ENCODE peak calls at places on chromosome 14, in five cellular contexts. U is transverse colon, J is H9, T is LNCaP clone FGC, Z is activated B cell treated with CpG ODN at 0.5 μM for 24 hours. X is an unnamed sample.

GRCh38 chr14:105397350-105397931 is 897 bp upstream of the TEX22 start:
- DNase-seq in U (no peak), J (no peak), T (no peak), Z (no peak), X (no peak)

GRCh38 chr14:70907996-70908917 is 998 bp downstream of the PCNX1 start:
- DNase-seq in U (peak), J (peak), T (no peak), Z (peak), X (peak)

GRCh38 chr14:101907619-101908018 is 56.8 kb upstream of the DYNC1H1 start:
- DNase-seq in U (no peak), J (no peak), T (no peak), Z (no peak), X (no peak)

GRCh38 chr14:91901449-91902250 is 34.3 kb upstream of the TC2N start:
- DNase-seq in U (no peak), J (no peak), T (no peak), Z (no peak), X (no peak)

GRCh38 chr14:63662776-63663175 is 21.1 kb upstream of the WDR89 start:
- DNase-seq in U (no peak), J (no peak), T (no peak), Z (no peak), X (no peak)

GRCh38 chr14:22900088-22900799 is 17.2 kb downstream of the REM2 start:
- DNase-seq in U (peak), J (peak), T (peak), Z (no peak), X (no peak)

GRCh38 chr14:87712386-87713113 is 280.4 kb downstream of the GALC start:
- DNase-seq in U (no peak), J (no peak), T (no peak), Z (no peak), X (no peak)

GRCh38 chr14:75427482-75428229 is at the start of gene JDP2:
- DNase-seq in U (peak), J (peak), T (no peak), Z (peak), X (peak)

GRCh38 chr14:100841445-100842403 is 15.8 kb downstream of the MEG3 start:
- DNase-seq in U (no peak), J (no peak), T (no peak), Z (no peak), X (no peak)

GRCh38 chr14:80095623-80096022 is 115.7 kb downstream of the DIO2 start:
- DNase-seq in U (no peak), J (no peak), T (no peak), Z (no peak), X (no peak)

GRCh38 chr14:104887623-104888488 is 22.8 kb downstream of the CEP170B start:
- DNase-seq in U (no peak), J (no peak), T (no peak), Z (peak), X (no peak)

GRCh38 chr14:22489247-22489551 is 99.8 kb downstream of the DAD1 start:
- DNase-seq in U (peak), J (no peak), T (no peak), Z (no peak), X (no peak)

GRCh38 chr14:89543420-89543790 is 126.4 kb upstream of the FOXN3 start:
- DNase-seq in U (no peak), J (no peak), T (no peak), Z (no peak), X (no peak)

GRCh38 chr14:99137001-99137700 is 134.8 kb downstream of the BCL11B start:
- DNase-seq in U (no peak), J (peak), T (no peak), Z (no peak), X (peak)
- TF ChIP-seq CTCF in U (no peak), J (no peak), T (no peak), Z (no peak), X (no peak)

GRCh38 chr14:96256420-96256819 is 410 bp downstream of the BDKRB1 start:
- DNase-seq in U (no peak), J (no peak), T (no peak), Z (no peak), X (no peak)
- TF ChIP-seq CTCF in U (no peak), J (no peak), T (peak), Z (no peak), X (no peak)

GRCh38 chr14:34173916-34174315 is 223.0 kb upstream of the EGLN3 start:
- DNase-seq in U (no peak), J (no peak), T (no peak), Z (no peak), X (no peak)
- TF ChIP-seq CTCF in U (no peak), J (no peak), T (no peak), Z (no peak), X (no peak)

GRCh38 chr14:58637391-58638230 is at the start of gene DACT1:
- DNase-seq in U (peak), J (peak), T (no peak), Z (peak), X (peak)
- TF ChIP-seq CTCF in U (no peak), J (no peak), T (no peak), Z (no peak), X (peak)

GRCh38 chr14:73286598-73286997 is 49.3 kb downstream of the PAPLN start:
- DNase-seq in U (no peak), J (no peak), T (no peak), Z (no peak), X (no peak)

GRCh38 chr14:73280903-73281302 is 43.6 kb downstream of the PAPLN start:
- DNase-seq in U (no peak), J (no peak), T (no peak), Z (no peak), X (no peak)

GRCh38 chr14:73285979-73286378 is 48.7 kb downstream of the PAPLN start:
- DNase-seq in U (no peak), J (no peak), T (no peak), Z (no peak), X (no peak)

GRCh38 chr14:73287071-73287470 is 49.8 kb downstream of the PAPLN start:
- DNase-seq in U (no peak), J (no peak), T (peak), Z (no peak), X (no peak)

DNA sequence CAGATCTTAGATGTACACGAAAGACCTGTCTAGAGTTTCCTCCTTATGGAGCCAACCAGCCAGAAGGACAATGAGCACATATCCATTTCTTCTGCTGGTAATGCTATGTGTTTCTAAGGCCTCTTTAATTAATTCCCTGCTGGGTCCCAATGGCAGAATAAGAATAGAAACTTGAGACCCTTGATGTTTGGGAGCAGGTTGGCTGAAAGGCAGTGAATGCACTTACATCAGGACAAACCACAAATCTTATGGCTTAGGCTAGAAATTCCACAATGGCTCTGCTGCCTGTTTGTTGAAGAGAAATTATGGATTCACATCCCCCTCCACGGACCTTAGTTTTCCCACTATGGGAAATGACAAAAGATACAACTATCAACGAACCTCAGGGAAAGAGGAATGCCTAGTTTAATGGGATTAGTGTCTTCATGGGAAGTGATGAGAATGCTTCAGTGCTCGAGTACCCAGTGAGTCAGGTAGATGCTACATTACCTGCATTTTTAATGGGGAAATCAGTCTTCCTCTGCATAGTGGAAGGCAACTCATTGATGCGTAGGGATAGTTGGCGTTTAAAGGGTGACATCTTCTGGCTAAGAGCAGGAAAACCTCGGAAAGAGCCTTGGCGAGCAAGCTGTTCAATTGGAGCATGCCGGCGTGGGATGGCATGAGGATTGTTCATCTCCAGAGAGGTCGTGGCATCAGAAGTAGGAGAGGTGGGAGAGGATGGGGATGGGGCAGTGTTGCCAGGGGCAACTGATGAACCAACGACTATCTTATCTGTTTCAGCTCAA is 46.5 kb downstream of the PAPLN start:
- DNase-seq in U (no peak), J (peak), T (no peak), Z (no peak), X (no peak)
- TF ChIP-seq CTCF in U (no peak), J (peak), T (peak), Z (no peak), X (peak)

GRCh38 chr14:30252800-30253425 is 306.0 kb upstream of the G2E3 start:
- DNase-seq in U (no peak), J (no peak), T (no peak), Z (no peak), X (no peak)
- TF ChIP-seq CTCF in U (no peak), J (no peak), T (no peak), Z (no peak), X (no peak)

DNA sequence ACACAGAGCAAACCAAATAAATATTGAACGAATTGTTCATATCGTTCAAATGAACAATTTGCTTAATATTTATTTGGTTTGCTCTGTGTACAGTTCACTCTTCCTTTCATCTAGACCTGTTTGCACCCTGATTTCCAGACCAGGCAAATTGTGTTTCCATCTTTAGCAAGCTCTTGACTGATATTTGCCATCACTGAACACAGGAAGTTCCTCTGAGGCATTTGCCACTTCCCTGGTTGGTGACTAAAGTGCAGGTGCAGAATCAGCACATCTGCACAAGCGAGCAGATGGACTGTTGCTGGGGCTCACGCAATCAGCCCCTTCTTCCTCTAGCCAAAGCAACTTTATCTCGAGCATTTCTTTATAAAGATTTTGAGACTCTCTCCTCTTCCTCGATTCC is 112.9 kb downstream of the DAAM1 start:
- DNase-seq in U (peak), J (no peak), T (no peak), Z (no peak), X (no peak)
- TF ChIP-seq CTCF in U (no peak), J (no peak), T (no peak), Z (no peak), X (no peak)

DNA sequence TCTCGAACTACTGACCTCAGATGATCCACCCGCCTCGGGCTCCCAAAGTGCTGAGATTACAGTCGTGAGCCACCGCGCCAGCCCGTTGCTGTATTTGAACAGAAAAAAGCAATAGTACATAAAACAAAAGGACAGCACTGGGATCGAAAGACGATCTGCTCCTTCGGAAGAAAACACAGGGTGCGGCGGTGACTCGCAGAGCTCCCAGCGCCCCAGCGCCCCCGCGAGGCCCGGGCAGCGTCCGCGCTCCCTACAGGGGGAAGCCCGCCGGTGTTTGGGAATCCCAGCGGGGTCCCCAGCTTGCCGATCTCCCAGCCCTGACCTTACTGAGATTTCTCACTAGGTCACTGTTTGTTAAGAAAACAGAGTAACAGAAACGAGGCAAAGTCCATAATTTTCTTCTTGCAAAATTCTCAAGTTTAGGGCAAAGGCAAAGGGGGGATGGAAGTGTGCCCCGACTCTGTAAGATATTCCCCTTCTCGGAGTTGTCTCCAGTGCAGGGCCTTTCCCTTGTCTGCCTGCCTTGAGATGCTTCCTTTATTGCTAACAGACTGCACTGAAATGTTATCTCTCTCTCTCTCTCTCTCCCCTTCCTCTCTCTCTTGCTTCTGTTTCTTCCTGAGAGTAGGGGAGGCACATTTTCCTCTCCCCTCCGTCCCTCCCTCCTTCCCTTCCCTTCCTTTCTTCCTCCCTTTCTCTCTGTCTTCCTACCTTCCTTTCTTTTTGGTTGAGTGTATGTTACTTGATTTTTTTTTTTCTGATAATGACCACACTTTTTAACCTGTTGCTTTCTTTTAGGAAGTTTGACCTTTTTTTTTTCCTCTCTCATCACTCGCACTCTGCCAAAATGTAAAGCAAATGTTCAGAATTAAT is 92.0 kb downstream of the TMEM30B start:
- DNase-seq in U (peak), J (peak), T (no peak), Z (no peak), X (no peak)
- TF ChIP-seq CTCF in U (no peak), J (peak), T (no peak), Z (no peak), X (peak)

GRCh38 chr14:43476822-43477221 is 1030.3 kb downstream of the FSCB start:
- DNase-seq in U (no peak), J (no peak), T (no peak), Z (no peak), X (no peak)
- TF ChIP-seq CTCF in U (no peak), J (no peak), T (no peak), Z (no peak), X (no peak)

DNA sequence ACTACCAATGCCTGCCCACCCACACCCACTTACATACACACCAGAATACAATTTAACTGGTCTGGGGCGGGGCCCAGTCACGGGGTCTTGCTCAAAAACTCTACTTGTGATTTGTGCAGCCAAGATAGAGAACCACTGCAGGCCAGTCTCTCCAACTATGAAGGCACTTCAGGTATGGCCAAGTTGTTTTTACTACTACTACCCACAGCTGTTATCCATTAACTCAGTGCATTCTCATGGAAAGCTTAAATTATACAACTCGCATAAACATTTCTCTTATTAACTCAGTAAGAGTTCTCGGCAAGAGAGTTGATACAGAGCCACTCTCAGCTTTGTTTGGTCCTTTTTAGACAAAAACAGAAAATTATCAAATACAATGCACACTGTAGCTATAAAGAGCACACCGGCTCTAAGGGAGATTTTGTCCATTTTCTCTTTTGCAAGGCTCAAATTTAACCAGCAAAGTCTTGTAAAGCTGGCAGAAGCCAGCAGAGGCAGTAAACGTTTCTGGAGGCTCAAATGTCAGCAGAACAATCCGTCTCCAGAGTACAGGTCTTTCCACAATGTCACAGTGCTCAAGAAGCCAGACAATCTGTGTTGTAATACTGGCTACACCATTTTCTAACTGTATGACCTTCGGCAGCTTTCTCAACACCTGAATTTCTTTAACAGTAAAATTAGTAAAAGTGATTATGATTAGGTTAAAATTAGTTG is 85.9 kb downstream of the PTGER2 start:
- DNase-seq in U (peak), J (no peak), T (peak), Z (no peak), X (no peak)
- TF ChIP-seq CTCF in U (no peak), J (peak), T (no peak), Z (no peak), X (no peak)

X was measured in type B pancreatic cell.